ENCODE peak calls at places on chromosome 11, in nine cellular contexts. Q is activated CD4-positive, alpha-beta memory T cell treated with anti-CD3 and anti-CD28 coated beads, Interleukin-2, amount 10 ng/mL, durations not matched to agents 7 days and 5 days; X is stimulated activated CD8-positive, alpha-beta memory T cell treated with anti-CD3 and anti-CD28 coated beads, Interleukin-4, amount 100 ng/mL, for 1 hour; P is ACHN; K is fibroblast of the aortic adventitia; T is fibroblast of the conjunctiva; Z is colonic mucosa; C is hypothalamus; B is transverse colon. J is an unnamed sample.

GRCh38 chr11:86753376-86753775 is 47.0 kb upstream of the PRSS23 start:
- DNase-seq in B (no peak), C (no peak), Z (no peak), Q (no peak), T (no peak), K (peak), P (no peak), X (no peak), J (no peak)

GRCh38 chr11:2249191-2249916 is 21.0 kb downstream of the ASCL2 start:
- DNase-seq in P (no peak), B (no peak), K (no peak), Q (no peak), Z (peak), X (no peak), C (no peak), T (no peak), J (no peak)

GRCh38 chr11:116311141-116311540 is 461.6 kb downstream of the BUD13 start:
- DNase-seq in B (no peak), K (no peak), P (no peak), C (no peak), Z (no peak), X (no peak), T (no peak), Q (no peak), J (no peak)

GRCh38 chr11:3237119-3237518 is 4.9 kb upstream of the MRGPRE start:
- DNase-seq in B (no peak), C (no peak), Q (no peak), T (no peak), K (no peak), X (no peak), P (no peak), Z (no peak), J (no peak)

GRCh38 chr11:910044-910588 is 494 bp downstream of the CHID1 start:
- DNase-seq in Z (no peak), Q (no peak), C (no peak), T (no peak), P (no peak), X (no peak), K (no peak), B (no peak), J (no peak)

GRCh38 chr11:61688368-61689163 is 8.4 kb downstream of the DAGLA start:
- DNase-seq in C (no peak), Z (peak), T (peak), P (no peak), X (no peak), K (peak), B (peak), Q (no peak), J (peak)

GRCh38 chr11:43579171-43579918 is 101.2 kb upstream of the HSD17B12 start:
- DNase-seq in P (peak), X (no peak), C (no peak), K (peak), T (no peak), Z (no peak), B (no peak), Q (no peak), J (no peak)

GRCh38 chr11:65851083-65851579 is 6.8 kb downstream of the CFL1 start:
- DNase-seq in P (peak), T (no peak), B (no peak), K (no peak), Z (peak), Q (peak), C (no peak), X (no peak), J (peak)

GRCh38 chr11:61709572-61709971 is 29.4 kb downstream of the DAGLA start:
- DNase-seq in K (no peak), P (no peak), B (no peak), Q (no peak), C (no peak), Z (no peak), X (no peak), T (no peak), J (no peak)